ENCODE peak calls at places on chromosomes 4 and X, in six cellular contexts. D is H1, V is HepG2, Y is SK-N-SH, O is K562, L is GM12878. M is an unnamed sample.

GRCh38 chr4:124757121-124757520 is 44.6 kb upstream of the ANKRD50 start:
- DNase-seq in L (no peak), D (no peak), Y (no peak), V (no peak), O (no peak), M (no peak)

GRCh38 chrX:21373637-21374162 is 518 bp upstream of the CNKSR2 start:
- DNase-seq in Y (no peak), V (no peak), L (no peak), D (no peak), O (no peak), M (no peak)

GRCh38 chr4:150217804-150218203 is 139.6 kb downstream of the DCLK2 start:
- DNase-seq in L (no peak), V (no peak), Y (no peak), O (no peak), D (no peak), M (no peak)

GRCh38 chr4:142660728-142661127 is 185.4 kb downstream of the INPP4B start:
- DNase-seq in L (no peak), O (no peak), D (no peak), V (no peak), Y (no peak), M (no peak)

GRCh38 chr4:108333353-108333920 is 164.7 kb upstream of the LEF1 start:
- DNase-seq in D (no peak), O (no peak), L (no peak), V (no peak), Y (no peak), M (no peak)

GRCh38 chrX:1453390-1453783 is 678 bp upstream of the ASMTL start:
- DNase-seq in L (no peak), V (no peak), O (no peak), Y (no peak), D (no peak), M (no peak)

GRCh38 chr4:170190265-170190664 is 100.5 kb upstream of the AADAT start:
- DNase-seq in D (no peak), L (no peak), V (no peak), O (no peak), Y (no peak), M (no peak)

GRCh38 chr4:86961103-86961502 is 26.3 kb downstream of the AFF1 start:
- DNase-seq in L (no peak), O (no peak), V (no peak), Y (no peak), D (no peak), M (no peak)

GRCh38 chrX:96183843-96184242 is 500.8 kb upstream of the DIAPH2 start:
- DNase-seq in V (no peak), D (no peak), Y (no peak), L (no peak), O (no peak), M (no peak)

GRCh38 chrX:13009256-13009655 is 34.3 kb downstream of the TMSB4X start:
- DNase-seq in Y (no peak), O (no peak), V (no peak), L (no peak), D (no peak), M (no peak)

GRCh38 chrX:87397103-87397886 is 120.3 kb upstream of the KLHL4 start:
- DNase-seq in Y (no peak), L (no peak), V (no peak), O (no peak), D (no peak), M (no peak)

GRCh38 chrX:50903387-50904027 is 7.0 kb upstream of the BMP15 start:
- DNase-seq in O (peak; percentile 34), L (no peak), Y (peak; percentile 45), V (peak; percentile 10), D (no peak), M (no peak)

GRCh38 chrX:15050395-15050794 is 177.2 kb downstream of the MOSPD2 start:
- DNase-seq in O (peak; percentile 23), Y (no peak), L (no peak), D (no peak), V (no peak), M (no peak)

GRCh38 chr4:82372502-82372873 is 1.3 kb downstream of the HNRNPD start:
- DNase-seq in L (no peak), Y (peak; percentile 37), V (no peak), O (peak; percentile 35), D (no peak), M (peak; percentile 55)

GRCh38 chr4:55866973-55867574 is 13.6 kb downstream of the EXOC1 start:
- DNase-seq in V (peak; percentile 65), O (peak; percentile 47), Y (peak; percentile 36), L (peak; percentile 38), D (no peak), M (peak; percentile 53)

GRCh38 chr4:113560579-113560978 is 201.0 kb downstream of the CAMK2D start:
- DNase-seq in O (no peak), L (no peak), V (no peak), Y (no peak), D (no peak), M (no peak)

GRCh38 chr4:113553082-113553481 is 208.5 kb downstream of the CAMK2D start:
- DNase-seq in D (no peak), L (no peak), Y (no peak), V (no peak), O (no peak), M (no peak)

GRCh38 chr4:113559947-113560346 is 201.6 kb downstream of the CAMK2D start:
- DNase-seq in V (no peak), D (no peak), Y (no peak), L (no peak), O (no peak), M (no peak)

GRCh38 chr4:113556382-113557134 is 205.0 kb downstream of the CAMK2D start:
- DNase-seq in O (no peak), Y (no peak), L (no peak), D (no peak), V (no peak), M (no peak)

DNA sequence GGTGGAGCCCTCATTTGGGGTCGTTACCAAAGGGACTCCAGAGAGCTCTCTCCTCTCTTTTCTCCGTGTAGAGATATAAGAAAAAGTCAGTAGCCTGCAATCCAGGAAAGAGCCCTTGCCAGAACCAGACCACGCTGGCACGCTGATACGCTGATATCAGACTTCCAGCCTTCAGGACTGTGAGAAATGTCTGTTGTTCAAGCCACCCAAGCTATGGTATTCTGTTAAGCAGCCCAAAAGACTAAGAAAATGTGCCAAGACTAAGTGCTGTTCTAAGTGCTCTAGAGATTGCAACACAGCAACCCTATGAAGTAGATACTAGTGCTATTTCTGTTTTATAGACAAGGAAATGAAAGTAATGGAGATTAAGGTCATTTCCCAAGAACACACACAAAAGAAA is 205.7 kb downstream of the CAMK2D start:
- DNase-seq in D (no peak), Y (no peak), O (no peak), V (no peak), L (no peak), M (no peak)
- TF ChIP-seq GABPA in D (no peak), Y (no peak), O (no peak), V (no peak), L (no peak), M (no peak)

GRCh38 chrX:45757272-45757671 is 556.6 kb upstream of the DIPK2B start:
- DNase-seq in L (no peak), O (no peak), D (no peak), Y (no peak), V (no peak), M (no peak)
- H3K4me3 ChIP-seq in L (no peak overlapping the region), O (no peak overlapping the region), D (no peak overlapping the region), Y (peak overlapping the region; percentile 46), V (no peak overlapping the region), M (no peak overlapping the region)

GRCh38 chr4:8030121-8030781 is 90.6 kb upstream of the AFAP1 start:
- DNase-seq in O (no peak), V (no peak), D (no peak), L (no peak), Y (no peak), M (no peak)

GRCh38 chr4:8033776-8034528 is 94.3 kb upstream of the AFAP1 start:
- DNase-seq in D (no peak), V (no peak), L (no peak), Y (no peak), O (no peak), M (no peak)

GRCh38 chr4:8033067-8033755 is 93.5 kb upstream of the AFAP1 start:
- DNase-seq in V (no peak), Y (no peak), D (no peak), L (no peak), O (no peak), M (no peak)

GRCh38 chr4:8029689-8030088 is 90.0 kb upstream of the AFAP1 start:
- DNase-seq in D (no peak), V (no peak), Y (no peak), O (peak; percentile 20), L (no peak), M (no peak)

DNA sequence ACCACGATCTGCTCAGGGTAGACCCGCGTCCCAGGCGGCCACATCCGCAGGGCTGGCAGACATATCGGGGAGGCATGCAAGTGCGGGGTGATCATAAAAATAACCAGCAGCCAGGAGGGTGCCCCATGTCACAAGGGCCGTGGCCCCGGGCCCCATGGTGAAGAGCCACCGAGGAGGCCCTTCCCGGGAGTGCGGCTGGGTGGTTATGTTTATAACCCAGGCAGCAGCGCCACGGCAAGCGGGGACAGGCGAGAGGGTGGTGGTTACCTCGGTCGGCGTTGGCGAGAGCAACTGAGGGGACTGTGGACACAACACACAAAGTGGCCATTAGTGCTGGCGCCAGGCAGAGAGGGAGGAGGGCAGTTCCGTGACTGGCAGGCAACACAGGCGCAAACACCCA is 92.7 kb upstream of the AFAP1 start:
- DNase-seq in D (no peak), L (no peak), Y (no peak), O (no peak), V (no peak), M (no peak)
- TF ChIP-seq GABPA in D (no peak), L (no peak), Y (no peak), O (no peak), V (no peak), M (no peak)

GRCh38 chr4:21011106-21011505 is 310.8 kb downstream of the PACRGL start:
- DNase-seq in Y (no peak), L (no peak), D (no peak), O (no peak), V (no peak), M (no peak)

GRCh38 chr4:21009956-21010355 is 309.7 kb downstream of the PACRGL start:
- DNase-seq in D (no peak), Y (no peak), O (no peak), V (no peak), L (no peak), M (no peak)

GRCh38 chr4:21013501-21013900 is 313.2 kb downstream of the PACRGL start:
- DNase-seq in O (no peak), V (no peak), Y (no peak), L (no peak), D (no peak), M (no peak)

GRCh38 chr4:21018817-21019216 is 318.6 kb downstream of the PACRGL start:
- DNase-seq in Y (no peak), D (no peak), V (no peak), L (no peak), O (no peak), M (no peak)

DNA sequence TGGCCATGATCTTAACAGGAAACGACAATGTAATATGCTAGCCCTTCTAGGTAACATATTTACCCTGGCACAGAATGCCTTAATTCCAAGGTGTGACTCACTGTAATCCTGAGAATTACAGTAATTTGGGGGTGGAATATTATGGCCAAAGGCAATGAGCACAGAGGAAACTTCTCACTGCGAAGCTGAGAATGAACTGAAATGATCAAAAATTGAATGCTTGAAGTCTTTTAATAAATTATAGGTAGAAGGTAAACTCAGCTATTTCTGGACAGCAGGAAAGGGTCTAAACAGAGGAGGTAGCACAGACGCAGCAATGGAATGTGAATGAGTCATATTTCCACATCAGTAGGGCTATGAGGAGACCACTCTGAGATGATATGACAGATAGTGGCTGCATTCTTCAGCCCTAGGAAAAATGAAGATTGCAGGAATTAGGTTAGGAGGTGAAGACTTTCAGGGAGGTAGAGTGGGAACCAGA is 312.6 kb downstream of the PACRGL start:
- DNase-seq in L (no peak), O (no peak), D (no peak), Y (no peak), V (no peak), M (no peak)
- H3K4me3 ChIP-seq in L (no peak overlapping the region), O (no peak overlapping the region), D (no peak overlapping the region), Y (no peak overlapping the region), V (no peak overlapping the region), M (no peak overlapping the region)

M was measured in HL-60.